ENCODE peak calls at places on chromosomes 2 and 18, in four cellular contexts. U is prostate gland, X is lower leg skin, H is GM06990. V is an unnamed sample.
A peak's percentile ranks its signal among the peaks of the same experiment; 100 is the strongest.

GRCh38 chr2:175815537-175815936 is 186.5 kb downstream of the LNPK start:
- DNase-seq in U (no peak), X (no peak), H (no peak), V (no peak)

GRCh38 chr2:72989770-72990556 is 72.6 kb downstream of the EMX1 start:
- DNase-seq in U (no peak), X (peak; percentile 82), H (no peak), V (peak; percentile 5)

GRCh38 chr2:239298126-239298804 is 102.6 kb downstream of the HDAC4 start:
- DNase-seq in U (no peak), X (peak; percentile 74), H (no peak), V (peak; percentile 12)

GRCh38 chr2:25420820-25421237 is 79.1 kb upstream of the DNMT3A start:
- DNase-seq in U (no peak), X (no peak), H (peak; percentile 82), V (no peak)

GRCh38 chr18:54209471-54210180 is 14.8 kb downstream of the MBD2 start:
- DNase-seq in U (no peak), X (no peak), H (peak; percentile 68), V (no peak)

GRCh38 chr18:76684265-76684664 is 138.1 kb upstream of the ZNF236 start:
- DNase-seq in U (no peak), X (peak; percentile 75), H (no peak), V (no peak)

GRCh38 chr2:166716968-166717367 is 171.3 kb upstream of the XIRP2 start:
- DNase-seq in U (no peak), X (no peak), H (no peak), V (no peak)

GRCh38 chr2:128536925-128537620 is 218.4 kb upstream of the HS6ST1 start:
- DNase-seq in U (no peak), X (peak; percentile 31), H (no peak), V (no peak)

GRCh38 chr2:157184161-157184910 is 73.2 kb upstream of the GALNT5 start:
- DNase-seq in U (no peak), X (no peak), H (no peak), V (no peak)

GRCh38 chr2:69241039-69241586 is 145.9 kb downstream of the GFPT1 start:
- DNase-seq in U (no peak), X (no peak), H (no peak), V (no peak)

GRCh38 chr2:99697811-99698568 is 208.2 kb upstream of the REV1 start:
- DNase-seq in U (no peak), X (no peak), H (no peak), V (no peak)

GRCh38 chr2:23508066-23508390 is 123.0 kb downstream of the KLHL29 start:
- DNase-seq in U (no peak), X (no peak), H (no peak), V (no peak)

GRCh38 chr2:133837441-133838090 is 269.3 kb upstream of the NCKAP5 start:
- DNase-seq in U (no peak), X (no peak), H (no peak), V (no peak)

GRCh38 chr2:190367091-190367490 is 23.7 kb downstream of the INPP1 start:
- DNase-seq in U (no peak), X (no peak), H (no peak), V (no peak)

GRCh38 chr2:2860583-2861300 is 516.9 kb downstream of the EIPR1 start:
- DNase-seq in U (no peak), X (no peak), H (no peak), V (no peak)

GRCh38 chr18:8701546-8702118 is 3.7 kb upstream of the MTCL1 start:
- DNase-seq in U (no peak), X (no peak), H (no peak), V (no peak)

GRCh38 chr2:44233450-44234128 is 41.7 kb upstream of the SLC3A1 start:
- DNase-seq in U (no peak), X (no peak), H (no peak), V (no peak)

GRCh38 chr2:217685255-217685605 is 317.6 kb downstream of the TNS1 start:
- DNase-seq in U (peak; percentile 79), X (peak; percentile 93), H (no peak), V (no peak)

GRCh38 chr2:120205901-120206581 is 17.2 kb downstream of the TMEM185B start:
- DNase-seq in U (no peak), X (peak; percentile 83), H (no peak), V (no peak)
- TF ChIP-seq CTCF in U (no peak), X (no peak), H (peak; percentile 69), V (no peak)

GRCh38 chr2:179444056-179444455 is 179.4 kb upstream of the SESTD1 start:
- DNase-seq in U (peak; percentile 76), X (no peak), H (no peak), V (no peak)

GRCh38 chr2:179449010-179449409 is 184.4 kb upstream of the SESTD1 start:
- DNase-seq in U (no peak), X (no peak), H (peak; percentile 6), V (no peak)

GRCh38 chr2:179446475-179447141 is 182.0 kb upstream of the SESTD1 start:
- DNase-seq in U (no peak), X (no peak), H (no peak), V (no peak)

GRCh38 chr2:179447426-179447825 is 182.8 kb upstream of the SESTD1 start:
- DNase-seq in U (no peak), X (no peak), H (no peak), V (no peak)

GRCh38 chr2:179447839-179448447 is 183.3 kb upstream of the SESTD1 start:
- DNase-seq in U (no peak), X (no peak), H (no peak), V (no peak)
- TF ChIP-seq CTCF in U (no peak), X (no peak), H (no peak), V (no peak)

DNA sequence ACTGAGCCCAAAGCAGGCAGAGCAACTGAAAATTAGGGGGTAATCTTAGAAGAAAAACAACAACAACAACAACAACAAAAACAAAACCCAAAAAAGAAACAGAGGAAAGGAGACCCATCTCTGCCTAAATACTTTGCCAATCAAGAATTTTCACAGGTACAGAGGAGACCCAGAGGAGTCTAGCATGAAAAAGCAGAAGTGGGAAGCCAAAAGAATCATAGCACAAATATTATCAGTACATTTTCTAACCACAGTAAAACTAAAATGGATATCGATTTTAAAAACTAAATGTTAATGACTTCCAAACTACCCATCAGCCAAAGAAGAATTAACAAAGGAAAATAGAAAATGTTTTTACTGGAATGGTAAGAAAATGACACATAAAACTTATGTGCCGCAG is 148.1 kb downstream of the BAZ2B start:
- DNase-seq in U (no peak), X (no peak), H (no peak), V (no peak)
- TF ChIP-seq CTCF in U (no peak), X (no peak), H (no peak), V (no peak)

DNA sequence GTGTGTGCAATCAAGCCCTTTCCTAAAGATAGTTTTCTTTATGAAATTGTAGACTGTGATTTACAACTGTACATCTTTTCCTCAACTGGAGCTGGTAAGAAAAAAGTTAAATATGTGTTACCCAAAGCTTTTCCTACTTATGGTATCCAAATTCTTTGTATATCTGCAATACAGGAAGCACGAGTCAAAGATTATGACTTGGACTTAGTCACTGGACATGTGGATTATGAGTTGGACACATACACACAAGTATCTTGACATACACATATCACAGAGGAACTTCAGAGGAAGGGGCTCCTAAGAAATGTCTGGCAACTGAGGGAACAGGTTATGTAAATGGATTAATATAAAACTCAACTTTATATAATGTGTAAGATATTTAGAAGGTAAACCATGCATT is 35.2 kb downstream of the PRELID3A start:
- DNase-seq in U (no peak), X (no peak), H (no peak), V (no peak)
- TF ChIP-seq CTCF in U (no peak), X (no peak), H (no peak), V (no peak)

GRCh38 chr2:48319863-48320262 is 210.1 kb upstream of the STON1 start:
- DNase-seq in U (no peak), X (no peak), H (no peak), V (no peak)

GRCh38 chr2:48318118-48318517 is 211.8 kb upstream of the STON1 start:
- DNase-seq in U (no peak), X (no peak), H (no peak), V (no peak)

GRCh38 chr2:48322251-48322650 is 207.7 kb upstream of the STON1 start:
- DNase-seq in U (no peak), X (no peak), H (no peak), V (no peak)

GRCh38 chr2:48323146-48323545 is 206.8 kb upstream of the STON1 start:
- DNase-seq in U (no peak), X (no peak), H (no peak), V (no peak)

DNA sequence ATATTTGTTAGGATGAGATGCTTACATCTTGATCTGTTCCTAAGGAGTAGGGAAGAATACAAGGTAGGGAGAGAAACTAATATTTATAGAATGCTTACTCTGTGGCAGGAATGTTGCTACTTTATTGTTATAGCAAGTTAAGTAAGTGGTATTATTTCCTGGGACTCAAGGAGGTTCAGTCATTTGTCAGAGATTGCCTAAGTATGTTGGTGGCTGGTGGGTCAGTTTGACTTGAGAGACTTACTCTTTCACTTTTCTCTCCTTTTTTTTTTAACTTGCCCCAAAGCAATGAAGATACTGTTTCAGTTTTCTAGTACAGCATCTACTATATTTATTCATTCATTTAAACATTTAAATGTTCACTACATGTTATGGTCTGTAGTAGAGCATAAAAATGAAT is 209.2 kb upstream of the STON1 start:
- DNase-seq in U (no peak), X (no peak), H (no peak), V (no peak)
- TF ChIP-seq CTCF in U (no peak), X (no peak), H (no peak), V (no peak)

DNA sequence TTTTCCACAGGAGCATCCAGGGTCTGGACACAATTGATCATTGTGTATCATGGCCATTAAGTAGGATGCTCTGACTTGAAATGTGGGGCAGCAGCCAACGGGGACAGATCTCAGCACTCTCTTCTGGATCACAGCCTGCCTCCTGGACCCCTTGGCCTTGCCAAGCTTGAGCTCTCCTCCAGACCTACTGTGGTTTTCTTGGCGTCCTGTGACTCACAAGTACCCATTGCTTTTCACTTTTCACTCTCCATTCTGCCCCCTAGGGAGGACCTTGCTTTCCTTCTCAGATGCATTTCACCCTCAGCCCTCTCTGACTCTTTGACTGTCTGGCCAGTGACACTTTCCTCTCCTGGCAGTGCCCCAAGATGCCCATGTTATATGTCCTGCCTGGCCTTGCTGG is 203.2 kb downstream of the INSIG2 start:
- DNase-seq in U (no peak), X (no peak), H (no peak), V (no peak)
- TF ChIP-seq CTCF in U (no peak), X (no peak), H (no peak), V (no peak)

DNA sequence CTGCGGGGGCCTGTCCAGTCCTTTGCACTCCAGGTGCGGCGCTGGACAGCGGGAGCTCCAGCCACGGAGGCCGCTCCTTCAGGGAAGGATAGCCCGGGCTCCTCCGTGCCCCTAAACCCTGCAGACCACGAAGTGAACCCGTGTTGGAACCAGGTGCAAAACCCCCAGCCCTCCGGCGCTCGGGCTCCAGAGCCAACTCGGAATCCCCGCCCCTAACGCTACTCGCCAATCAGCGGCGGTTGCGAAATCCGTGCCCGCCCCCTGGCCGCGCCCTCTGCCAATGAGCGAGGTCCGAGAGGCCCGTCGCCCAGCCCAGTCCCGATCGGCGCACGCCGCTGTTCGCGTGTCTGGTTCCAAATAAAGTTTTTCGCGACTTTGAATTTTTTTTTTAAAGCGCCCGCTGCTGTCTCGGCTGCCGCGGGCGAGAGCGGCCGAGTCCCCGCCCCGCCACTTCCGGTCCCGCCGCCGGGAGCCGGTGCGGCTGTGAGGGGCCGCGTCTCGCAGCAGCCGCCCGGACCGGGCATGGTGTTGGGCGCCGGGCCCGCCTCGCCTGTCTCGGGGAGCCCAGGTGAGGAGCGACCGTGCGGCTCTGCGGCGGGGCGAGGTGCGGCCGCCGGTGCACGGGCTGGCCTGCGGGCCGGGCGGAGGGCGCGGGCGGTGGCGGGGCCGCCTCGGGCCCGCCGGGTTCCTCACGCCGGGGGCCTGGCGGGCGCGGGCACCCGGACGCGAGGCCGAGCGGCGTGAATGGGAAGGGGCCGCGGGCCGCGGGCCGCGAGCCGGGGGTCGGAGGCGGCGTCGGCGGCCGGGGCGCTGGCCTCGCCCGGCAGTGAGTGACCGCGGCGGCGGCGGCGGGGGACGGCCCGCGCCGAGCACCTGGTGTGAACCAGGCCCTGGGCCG is at the start of gene UBE2F:
- DNase-seq in U (peak; percentile 97), X (peak; percentile 99), H (peak; percentile 96), V (peak; percentile 97)
- TF ChIP-seq CTCF in U (peak; percentile 19), X (no peak), H (no peak), V (no peak)

GRCh38 chr2:147634801-147635200 is 210.0 kb upstream of the ACVR2A start:
- DNase-seq in U (no peak), X (no peak), H (no peak), V (no peak)
- TF ChIP-seq CTCF in U (no peak), X (no peak), H (no peak), V (no peak)

V was measured in activated B cell treated with CpG ODN at 0.5 μM for 24 hours.